ENCODE peak calls at places on chromosomes 12 and 14, in ten cellular contexts. X is dermis microvascular lymphatic vessel endothelial cell, E is head of caudate nucleus, R is frontal cortex, V is CMK, M is ureter, G is psoas muscle, Z is NCI-H748 treated with DMSO at 0.1 percent for 48 hours, I is brain microvascular endothelial cell, B is left cardiac atrium. Y is an unnamed sample.

GRCh38 chr12:129413295-129413694 is 490.5 kb downstream of the TMEM132D start:
- DNase-seq in M (no peak), B (no peak), V (no peak), R (no peak), E (no peak), I (no peak), X (no peak), G (no peak), Z (no peak), Y (no peak)

GRCh38 chr14:90508536-90509254 is 111.9 kb downstream of the CALM1 start:
- DNase-seq in R (no peak), X (peak; percentile 53), M (peak; percentile 85), I (no peak), E (no peak), B (no peak), G (no peak), V (no peak), Z (no peak), Y (no peak)

GRCh38 chr14:35402323-35403084 is 2.0 kb downstream of the NFKBIA start:
- DNase-seq in B (peak; percentile 42), X (peak; percentile 45), M (no peak), G (no peak), I (no peak), E (no peak), R (no peak), Z (no peak), V (no peak), Y (peak; percentile 31)

GRCh38 chr12:91381309-91381804 is 198.7 kb upstream of the DCN start:
- DNase-seq in Z (peak; percentile 88), G (no peak), V (no peak), X (peak; percentile 85), E (peak; percentile 40), B (peak; percentile 46), I (peak; percentile 83), R (peak; percentile 44), M (no peak), Y (peak; percentile 76)

GRCh38 chr12:19044877-19045276 is 84.7 kb upstream of the PLEKHA5 start:
- DNase-seq in R (no peak), B (no peak), X (no peak), E (no peak), I (no peak), G (no peak), M (no peak), V (no peak), Z (no peak), Y (no peak)

GRCh38 chr12:89448526-89448925 is 76.1 kb downstream of the GALNT4 start:
- DNase-seq in I (no peak), B (no peak), G (no peak), M (no peak), X (no peak), Z (no peak), R (no peak), V (no peak), E (no peak), Y (no peak)

GRCh38 chr12:26691234-26691970 is 141.6 kb downstream of the ITPR2 start:
- DNase-seq in R (no peak), B (no peak), V (no peak), G (no peak), E (peak; percentile 29), M (no peak), X (peak; percentile 97), Z (peak; percentile 42), I (peak; percentile 97), Y (no peak)

GRCh38 chr14:42736408-42736807 is 1129.7 kb downstream of the LRFN5 start:
- DNase-seq in R (no peak), M (no peak), X (no peak), G (no peak), B (no peak), V (no peak), I (no peak), E (no peak), Z (no peak), Y (no peak)

GRCh38 chr12:19428261-19428660 is 11.0 kb upstream of the AEBP2 start:
- DNase-seq in Z (no peak), B (no peak), M (no peak), E (no peak), V (no peak), I (no peak), X (no peak), G (no peak), R (no peak), Y (no peak)

GRCh38 chr12:86118161-86118560 is 138.0 kb downstream of the MGAT4C start:
- DNase-seq in V (no peak), B (no peak), G (no peak), X (no peak), E (no peak), M (no peak), R (no peak), Z (no peak), I (no peak), Y (no peak)

GRCh38 chr14:92323031-92323915 is at the start of gene SLC24A4:
- DNase-seq in G (peak; percentile 18), X (peak; percentile 13), R (peak; percentile 57), E (peak; percentile 59), V (no peak), Z (no peak), I (no peak), B (no peak), M (no peak), Y (no peak)

GRCh38 chr12:18387706-18388105 is 126.4 kb downstream of the PIK3C2G start:
- DNase-seq in I (peak; percentile 29), B (no peak), X (no peak), R (no peak), V (no peak), E (no peak), M (no peak), Z (no peak), G (no peak), Y (no peak)

GRCh38 chr14:59377485-59377884 is 87.7 kb downstream of the GPR135 start:
- DNase-seq in M (no peak), R (no peak), X (no peak), Z (no peak), G (no peak), I (no peak), E (no peak), B (no peak), V (no peak), Y (peak; percentile 69)

GRCh38 chr14:56885795-56886194 is 75.5 kb upstream of the OTX2 start:
- DNase-seq in V (no peak), X (no peak), Z (no peak), G (no peak), B (no peak), E (no peak), R (no peak), M (no peak), I (no peak), Y (no peak)

GRCh38 chr14:50539051-50539450 is 6.7 kb upstream of the MAP4K5 start:
- DNase-seq in B (no peak), V (no peak), X (no peak), G (no peak), M (no peak), I (no peak), E (no peak), Z (no peak), R (no peak), Y (no peak)

GRCh38 chr14:102983496-102983895 is 61.0 kb downstream of the AMN start:
- DNase-seq in M (no peak), B (no peak), I (no peak), V (no peak), Z (no peak), R (no peak), X (no peak), G (no peak), E (no peak), Y (no peak)

GRCh38 chr14:98177551-98177950 is 1094.4 kb downstream of the BCL11B start:
- DNase-seq in Z (no peak), M (no peak), G (no peak), R (no peak), X (no peak), B (no peak), E (no peak), I (no peak), V (no peak), Y (no peak)

GRCh38 chr14:24426912-24427536 is 2.4 kb downstream of the CBLN3 start:
- DNase-seq in X (no peak), M (no peak), E (no peak), B (no peak), R (no peak), Z (no peak), I (no peak), G (no peak), V (no peak), Y (no peak)

GRCh38 chr12:111454716-111455447 is 49.2 kb downstream of the SH2B3 start:
- DNase-seq in M (peak; percentile 33), I (no peak), B (no peak), R (no peak), E (no peak), G (no peak), X (no peak), Z (no peak), V (no peak), Y (no peak)

GRCh38 chr14:92847220-92848148 is 53.4 kb downstream of the GOLGA5 start:
- DNase-seq in G (no peak), B (no peak), R (no peak), V (no peak), I (no peak), M (no peak), E (no peak), X (no peak), Z (peak; percentile 79), Y (no peak)

GRCh38 chr14:67514650-67515385 is 18.3 kb upstream of the PLEKHH1 start:
- DNase-seq in V (peak; percentile 29), G (peak; percentile 37), Z (no peak), R (peak; percentile 79), X (peak; percentile 26), B (peak; percentile 50), E (peak; percentile 70), M (peak; percentile 54), I (peak; percentile 7), Y (peak; percentile 34)

GRCh38 chr12:45918818-45919217 is 71.6 kb downstream of the SCAF11 start:
- DNase-seq in B (no peak), X (no peak), M (no peak), I (no peak), E (no peak), R (no peak), V (no peak), G (no peak), Z (no peak), Y (no peak)

GRCh38 chr14:81990312-81990761 is 456.7 kb upstream of the SEL1L start:
- DNase-seq in M (peak; percentile 56), E (no peak), X (peak; percentile 58), R (peak; percentile 4), Z (peak; percentile 62), I (peak; percentile 43), V (no peak), G (no peak), B (no peak), Y (peak; percentile 17)

GRCh38 chr12:89225808-89226368 is 126.4 kb downstream of the DUSP6 start:
- DNase-seq in X (peak; percentile 76), Z (peak; percentile 94), M (peak; percentile 74), V (no peak), G (no peak), R (no peak), B (peak; percentile 23), E (no peak), I (peak; percentile 64), Y (no peak)